ENCODE peak calls at places on chromosomes 2 and 18, in five cellular contexts. One of them, this sample, is unnamed.
A peak's percentile ranks its signal among the peaks of the same experiment; 100 is the strongest.

GRCh38 chr2:160109243-160109642 is 46.8 kb upstream of the PLA2R1 start:
- DNase-seq in OCI-LY7: no peak
- DNase-seq in CD4-positive, CD25-positive, alpha-beta regulatory T cell: no peak
- DNase-seq in stomach: no peak
- DNase-seq in transverse colon: no peak
- DNase-seq in this sample: no peak

GRCh38 chr2:196229013-196229412 is 57.6 kb upstream of the STK17B start:
- DNase-seq in OCI-LY7: no peak
- DNase-seq in CD4-positive, CD25-positive, alpha-beta regulatory T cell: no peak
- DNase-seq in stomach: no peak
- DNase-seq in transverse colon: no peak
- DNase-seq in this sample: peak; percentile 47

GRCh38 chr2:8848328-8849100 is 11.1 kb upstream of the KIDINS220 start:
- DNase-seq in OCI-LY7: no peak
- DNase-seq in CD4-positive, CD25-positive, alpha-beta regulatory T cell: no peak
- DNase-seq in stomach: no peak
- DNase-seq in transverse colon: no peak
- DNase-seq in this sample: no peak

GRCh38 chr2:109644571-109645275 is 30.6 kb downstream of the SOWAHC start:
- DNase-seq in OCI-LY7: no peak
- DNase-seq in CD4-positive, CD25-positive, alpha-beta regulatory T cell: no peak
- DNase-seq in stomach: peak; percentile 50
- DNase-seq in transverse colon: peak; percentile 70
- DNase-seq in this sample: no peak

GRCh38 chr2:128276878-128277675 is 41.6 kb downstream of the HS6ST1 start:
- DNase-seq in OCI-LY7: no peak
- DNase-seq in CD4-positive, CD25-positive, alpha-beta regulatory T cell: no peak
- DNase-seq in stomach: no peak
- DNase-seq in transverse colon: peak; percentile 7
- DNase-seq in this sample: peak; percentile 51

GRCh38 chr2:53913721-53914120 is 54.0 kb upstream of the GPR75 start:
- DNase-seq in OCI-LY7: peak; percentile 4
- DNase-seq in CD4-positive, CD25-positive, alpha-beta regulatory T cell: no peak
- DNase-seq in stomach: no peak
- DNase-seq in transverse colon: no peak
- DNase-seq in this sample: no peak

GRCh38 chr2:216139884-216140283 is 30.7 kb downstream of the XRCC5 start:
- DNase-seq in OCI-LY7: peak; percentile 12
- DNase-seq in CD4-positive, CD25-positive, alpha-beta regulatory T cell: peak; percentile 6
- DNase-seq in stomach: peak; percentile 30
- DNase-seq in transverse colon: no peak
- DNase-seq in this sample: no peak

GRCh38 chr2:69997296-69998184 is 36.1 kb upstream of the ASPRV1 start:
- DNase-seq in OCI-LY7: no peak
- DNase-seq in CD4-positive, CD25-positive, alpha-beta regulatory T cell: no peak
- DNase-seq in stomach: peak; percentile 44
- DNase-seq in transverse colon: peak; percentile 40
- DNase-seq in this sample: peak; percentile 82

GRCh38 chr2:15746354-15747171 is 154.9 kb downstream of the DDX1 start:
- DNase-seq in OCI-LY7: no peak
- DNase-seq in CD4-positive, CD25-positive, alpha-beta regulatory T cell: no peak
- DNase-seq in stomach: no peak
- DNase-seq in transverse colon: no peak
- DNase-seq in this sample: no peak

GRCh38 chr18:55280515-55280914 is 307.5 kb downstream of the TCF4 start:
- DNase-seq in OCI-LY7: no peak
- DNase-seq in CD4-positive, CD25-positive, alpha-beta regulatory T cell: no peak
- DNase-seq in stomach: no peak
- DNase-seq in transverse colon: no peak
- DNase-seq in this sample: no peak

GRCh38 chr2:127365211-127365643 is 22.5 kb downstream of the MAP3K2 start:
- DNase-seq in OCI-LY7: no peak
- DNase-seq in CD4-positive, CD25-positive, alpha-beta regulatory T cell: no peak
- DNase-seq in stomach: no peak
- DNase-seq in transverse colon: no peak
- DNase-seq in this sample: no peak

DNA sequence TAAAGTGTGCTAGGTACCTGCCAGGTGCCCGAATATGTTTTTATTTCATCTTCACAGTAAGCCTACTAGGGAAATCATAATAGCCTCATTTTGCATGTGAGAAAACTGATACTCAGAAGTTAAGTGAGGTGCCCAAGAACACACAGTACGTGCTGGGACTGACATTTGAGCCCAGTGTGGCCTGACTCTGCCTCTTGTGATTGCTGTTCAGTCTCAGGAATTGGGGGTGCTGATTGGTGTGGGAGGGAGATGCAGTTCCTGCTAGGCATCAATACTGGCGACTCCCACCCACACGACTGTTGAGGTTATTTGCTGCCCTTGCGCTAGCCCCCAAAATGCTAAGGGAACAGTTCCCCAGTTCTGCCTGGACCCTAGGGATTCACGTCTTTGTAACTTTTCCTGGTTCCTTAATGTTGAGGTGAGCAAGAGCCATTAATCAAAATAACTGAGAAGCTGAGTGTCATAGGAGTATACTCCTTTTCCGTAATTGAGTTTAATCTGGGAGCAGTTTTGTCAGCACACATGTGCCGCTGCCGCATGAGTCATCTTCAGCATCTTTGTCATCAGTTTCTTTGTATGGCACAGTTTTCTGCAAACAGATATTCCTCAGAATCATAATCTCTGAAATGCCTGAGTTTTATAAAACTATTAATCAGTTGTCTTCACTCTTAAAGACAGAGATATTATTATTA is 120.7 kb downstream of the NCK2 start:
- DNase-seq in OCI-LY7: no peak
- DNase-seq in CD4-positive, CD25-positive, alpha-beta regulatory T cell: no peak
- DNase-seq in stomach: no peak
- DNase-seq in transverse colon: no peak
- DNase-seq in this sample: no peak
- H3K27ac ChIP-seq in OCI-LY7: no peak overlapping the region
- H3K27ac ChIP-seq in CD4-positive, CD25-positive, alpha-beta regulatory T cell: peak overlapping the region; percentile 57
- H3K27ac ChIP-seq in stomach: no peak overlapping the region
- H3K27ac ChIP-seq in transverse colon: no peak overlapping the region
- H3K27ac ChIP-seq in this sample: no peak overlapping the region

GRCh38 chr2:179460530-179460929 is 195.9 kb upstream of the SESTD1 start:
- DNase-seq in OCI-LY7: no peak
- DNase-seq in CD4-positive, CD25-positive, alpha-beta regulatory T cell: no peak
- DNase-seq in stomach: no peak
- DNase-seq in transverse colon: no peak
- DNase-seq in this sample: peak; percentile 32
- H3K27ac ChIP-seq in OCI-LY7: no peak overlapping the region
- H3K27ac ChIP-seq in CD4-positive, CD25-positive, alpha-beta regulatory T cell: no peak overlapping the region
- H3K27ac ChIP-seq in stomach: peak overlapping the region; percentile 18
- H3K27ac ChIP-seq in transverse colon: no peak overlapping the region
- H3K27ac ChIP-seq in this sample: peak overlapping the region; percentile 93

GRCh38 chr2:37623409-37623808 is 48.0 kb downstream of the CDC42EP3 start:
- DNase-seq in OCI-LY7: no peak
- DNase-seq in CD4-positive, CD25-positive, alpha-beta regulatory T cell: no peak
- DNase-seq in stomach: no peak
- DNase-seq in transverse colon: no peak
- DNase-seq in this sample: no peak
- H3K27ac ChIP-seq in OCI-LY7: no peak overlapping the region
- H3K27ac ChIP-seq in CD4-positive, CD25-positive, alpha-beta regulatory T cell: peak overlapping the region; percentile 74
- H3K27ac ChIP-seq in stomach: no peak overlapping the region
- H3K27ac ChIP-seq in transverse colon: no peak overlapping the region
- H3K27ac ChIP-seq in this sample: peak overlapping the region; percentile 95

DNA sequence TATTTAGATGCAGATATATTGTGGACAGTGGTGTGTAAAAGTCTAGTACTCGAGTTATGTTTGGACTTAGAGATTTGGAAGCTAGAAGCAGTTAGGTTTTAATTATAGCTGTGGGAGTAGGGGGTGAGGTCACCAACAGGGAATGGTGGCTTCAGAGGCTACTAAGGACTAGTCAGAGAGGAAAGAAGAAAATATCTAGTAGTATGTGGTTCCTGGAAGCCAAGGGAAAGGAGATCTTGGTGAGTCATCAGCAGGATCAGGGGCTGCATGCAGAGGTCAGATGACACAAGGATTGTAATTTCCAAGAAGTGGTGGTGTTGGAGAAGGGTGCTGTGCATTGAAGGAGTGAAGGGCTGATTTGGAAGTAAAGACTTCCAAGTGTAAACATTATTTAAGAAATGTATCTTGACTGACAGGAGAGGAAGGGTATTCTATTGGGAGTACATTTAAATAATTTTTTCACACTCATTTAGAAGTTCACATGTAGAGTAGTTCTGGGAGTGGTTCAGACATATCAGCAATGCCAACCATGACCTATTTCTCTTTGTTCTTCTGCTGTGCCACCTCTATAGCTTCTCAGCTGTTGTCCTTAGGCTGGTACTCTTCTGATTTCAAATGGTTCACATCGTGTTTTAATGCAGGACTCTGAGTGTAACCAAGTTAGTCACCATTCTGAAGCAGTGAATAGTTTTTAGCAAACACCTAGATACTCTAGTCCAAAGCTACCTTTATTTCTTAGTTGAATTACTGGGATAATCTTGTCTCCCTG is 59.2 kb downstream of the ACSL3 start:
- DNase-seq in OCI-LY7: no peak
- DNase-seq in CD4-positive, CD25-positive, alpha-beta regulatory T cell: no peak
- DNase-seq in stomach: no peak
- DNase-seq in transverse colon: no peak
- DNase-seq in this sample: peak; percentile 91
- H3K27ac ChIP-seq in OCI-LY7: no peak overlapping the region
- H3K27ac ChIP-seq in CD4-positive, CD25-positive, alpha-beta regulatory T cell: no peak overlapping the region
- H3K27ac ChIP-seq in stomach: no peak overlapping the region
- H3K27ac ChIP-seq in transverse colon: no peak overlapping the region
- H3K27ac ChIP-seq in this sample: peak overlapping the region; percentile 77

GRCh38 chr2:28602136-28602660 is 106.3 kb downstream of the PLB1 start:
- DNase-seq in OCI-LY7: no peak
- DNase-seq in CD4-positive, CD25-positive, alpha-beta regulatory T cell: no peak
- DNase-seq in stomach: no peak
- DNase-seq in transverse colon: no peak
- DNase-seq in this sample: no peak

GRCh38 chr2:28595323-28595722 is 99.5 kb downstream of the PLB1 start:
- DNase-seq in OCI-LY7: no peak
- DNase-seq in CD4-positive, CD25-positive, alpha-beta regulatory T cell: no peak
- DNase-seq in stomach: no peak
- DNase-seq in transverse colon: no peak
- DNase-seq in this sample: no peak

GRCh38 chr2:28601612-28602011 is 105.8 kb downstream of the PLB1 start:
- DNase-seq in OCI-LY7: no peak
- DNase-seq in CD4-positive, CD25-positive, alpha-beta regulatory T cell: no peak
- DNase-seq in stomach: no peak
- DNase-seq in transverse colon: no peak
- DNase-seq in this sample: no peak

GRCh38 chr2:28600176-28600575 is 104.3 kb downstream of the PLB1 start:
- DNase-seq in OCI-LY7: no peak
- DNase-seq in CD4-positive, CD25-positive, alpha-beta regulatory T cell: no peak
- DNase-seq in stomach: no peak
- DNase-seq in transverse colon: no peak
- DNase-seq in this sample: peak; percentile 71

GRCh38 chr2:28598484-28598883 is 102.6 kb downstream of the PLB1 start:
- DNase-seq in OCI-LY7: no peak
- DNase-seq in CD4-positive, CD25-positive, alpha-beta regulatory T cell: no peak
- DNase-seq in stomach: no peak
- DNase-seq in transverse colon: no peak
- DNase-seq in this sample: no peak
- H3K27ac ChIP-seq in OCI-LY7: no peak overlapping the region
- H3K27ac ChIP-seq in CD4-positive, CD25-positive, alpha-beta regulatory T cell: no peak overlapping the region
- H3K27ac ChIP-seq in stomach: peak overlapping the region; percentile 55
- H3K27ac ChIP-seq in transverse colon: no peak overlapping the region
- H3K27ac ChIP-seq in this sample: no peak overlapping the region

GRCh38 chr2:162400336-162400735 is 56.4 kb downstream of the GCA start:
- DNase-seq in OCI-LY7: no peak
- DNase-seq in CD4-positive, CD25-positive, alpha-beta regulatory T cell: no peak
- DNase-seq in stomach: no peak
- DNase-seq in transverse colon: no peak
- DNase-seq in this sample: no peak

GRCh38 chr2:162403884-162404283 is 60.0 kb downstream of the GCA start:
- DNase-seq in OCI-LY7: no peak
- DNase-seq in CD4-positive, CD25-positive, alpha-beta regulatory T cell: no peak
- DNase-seq in stomach: no peak
- DNase-seq in transverse colon: no peak
- DNase-seq in this sample: no peak

GRCh38 chr2:162401871-162402270 is 57.9 kb downstream of the GCA start:
- DNase-seq in OCI-LY7: no peak
- DNase-seq in CD4-positive, CD25-positive, alpha-beta regulatory T cell: no peak
- DNase-seq in stomach: no peak
- DNase-seq in transverse colon: no peak
- DNase-seq in this sample: no peak
- H3K27ac ChIP-seq in OCI-LY7: no peak overlapping the region
- H3K27ac ChIP-seq in CD4-positive, CD25-positive, alpha-beta regulatory T cell: no peak overlapping the region
- H3K27ac ChIP-seq in stomach: no peak overlapping the region
- H3K27ac ChIP-seq in transverse colon: no peak overlapping the region
- H3K27ac ChIP-seq in this sample: no peak overlapping the region

GRCh38 chr2:147560810-147561521 is 283.9 kb upstream of the ACVR2A start:
- DNase-seq in OCI-LY7: no peak
- DNase-seq in CD4-positive, CD25-positive, alpha-beta regulatory T cell: no peak
- DNase-seq in stomach: no peak
- DNase-seq in transverse colon: no peak
- DNase-seq in this sample: no peak

GRCh38 chr2:147554708-147555107 is 290.1 kb upstream of the ACVR2A start:
- DNase-seq in OCI-LY7: no peak
- DNase-seq in CD4-positive, CD25-positive, alpha-beta regulatory T cell: no peak
- DNase-seq in stomach: no peak
- DNase-seq in transverse colon: no peak
- DNase-seq in this sample: no peak

GRCh38 chr2:147559068-147559467 is 285.8 kb upstream of the ACVR2A start:
- DNase-seq in OCI-LY7: no peak
- DNase-seq in CD4-positive, CD25-positive, alpha-beta regulatory T cell: no peak
- DNase-seq in stomach: no peak
- DNase-seq in transverse colon: no peak
- DNase-seq in this sample: peak; percentile 15

GRCh38 chr2:147553743-147554142 is 291.1 kb upstream of the ACVR2A start:
- DNase-seq in OCI-LY7: no peak
- DNase-seq in CD4-positive, CD25-positive, alpha-beta regulatory T cell: no peak
- DNase-seq in stomach: no peak
- DNase-seq in transverse colon: no peak
- DNase-seq in this sample: no peak

DNA sequence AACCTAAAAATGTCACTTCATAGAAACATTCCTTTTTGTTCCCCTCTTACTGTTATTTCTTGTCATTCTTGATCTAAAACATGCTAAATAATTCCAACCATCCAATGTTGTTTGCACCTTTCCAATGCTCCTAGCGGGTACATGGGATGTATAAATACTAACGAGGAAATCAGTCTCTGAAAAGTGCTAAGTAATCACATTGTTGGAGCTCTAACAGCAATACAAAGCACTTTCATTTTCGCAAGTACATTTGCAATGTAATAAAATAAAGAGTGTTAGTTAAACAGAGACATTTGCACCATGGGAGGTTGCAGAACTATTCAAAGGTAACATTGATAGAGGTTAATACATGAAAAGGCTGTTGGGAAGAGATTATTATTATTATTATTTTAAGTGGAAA is 286.2 kb upstream of the ACVR2A start:
- DNase-seq in OCI-LY7: no peak
- DNase-seq in CD4-positive, CD25-positive, alpha-beta regulatory T cell: no peak
- DNase-seq in stomach: no peak
- DNase-seq in transverse colon: no peak
- DNase-seq in this sample: no peak
- H3K27ac ChIP-seq in OCI-LY7: no peak overlapping the region
- H3K27ac ChIP-seq in CD4-positive, CD25-positive, alpha-beta regulatory T cell: no peak overlapping the region
- H3K27ac ChIP-seq in stomach: no peak overlapping the region
- H3K27ac ChIP-seq in transverse colon: no peak overlapping the region
- H3K27ac ChIP-seq in this sample: no peak overlapping the region

DNA sequence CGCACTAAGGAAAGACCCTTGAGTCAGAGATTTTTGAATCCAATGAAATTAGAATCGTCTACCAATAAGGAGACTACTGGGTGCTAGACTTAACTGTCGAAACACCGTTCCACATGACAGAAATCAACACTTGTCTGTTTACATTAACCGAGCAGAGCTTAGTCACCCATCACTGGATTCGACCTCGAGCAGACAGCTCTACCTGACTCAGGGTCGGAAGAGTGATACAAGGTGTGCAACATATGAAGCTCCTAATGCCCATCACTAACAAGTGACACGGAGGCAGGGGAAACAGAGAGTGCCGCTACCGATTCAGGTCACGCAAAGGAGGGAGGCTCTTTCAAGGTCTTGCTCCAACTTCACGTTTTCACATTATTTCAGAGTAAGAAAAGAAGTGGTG is 54.2 kb upstream of the FZD5 start:
- DNase-seq in OCI-LY7: no peak
- DNase-seq in CD4-positive, CD25-positive, alpha-beta regulatory T cell: no peak
- DNase-seq in stomach: no peak
- DNase-seq in transverse colon: no peak
- DNase-seq in this sample: no peak
- H3K27ac ChIP-seq in OCI-LY7: no peak overlapping the region
- H3K27ac ChIP-seq in CD4-positive, CD25-positive, alpha-beta regulatory T cell: no peak overlapping the region
- H3K27ac ChIP-seq in stomach: peak overlapping the region; percentile 66
- H3K27ac ChIP-seq in transverse colon: peak overlapping the region; percentile 80
- H3K27ac ChIP-seq in this sample: no peak overlapping the region